ENCODE peak calls at places on chromosomes 7 and 10, in eight cellular contexts. P, T, L, I, J, W, X and E are unnamed samples.

GRCh38 chr10:12937527-12937926 is 64.0 kb downstream of the CCDC3 start:
- DNase-seq in T (no peak), W (no peak), P (no peak), I (no peak), X (no peak), J (no peak), L (peak), E (no peak)

GRCh38 chr7:43569424-43569823 is 13.5 kb upstream of the STK17A start:
- DNase-seq in I (no peak), L (peak), W (no peak), J (no peak), T (no peak), P (no peak), X (peak), E (no peak)

GRCh38 chr10:14581553-14581952 is 193.1 kb downstream of the FAM107B start:
- DNase-seq in J (no peak), W (no peak), P (no peak), L (no peak), I (no peak), X (no peak), T (no peak), E (no peak)

GRCh38 chr7:120456699-120457098 is 183.7 kb downstream of the KCND2 start:
- DNase-seq in T (no peak), I (no peak), L (no peak), J (no peak), X (no peak), P (no peak), W (no peak), E (no peak)

GRCh38 chr10:501596-501995 is 187.9 kb downstream of the DIP2C start:
- DNase-seq in W (no peak), J (no peak), X (no peak), P (no peak), L (peak), T (no peak), I (no peak), E (no peak)

GRCh38 chr7:3075441-3075840 is 31.8 kb upstream of the CARD11 start:
- DNase-seq in W (no peak), T (no peak), J (no peak), I (no peak), L (no peak), X (no peak), P (no peak), E (no peak)

GRCh38 chr10:93235686-93236085 is 162.0 kb downstream of the CYP26A1 start:
- DNase-seq in L (no peak), P (no peak), W (no peak), J (no peak), T (no peak), I (no peak), X (no peak), E (no peak)

GRCh38 chr10:95447733-95448132 is 113.4 kb downstream of the SORBS1 start:
- DNase-seq in I (no peak), J (peak), W (no peak), T (no peak), X (no peak), P (no peak), L (no peak), E (no peak)

GRCh38 chr7:74479961-74480829 is 26.5 kb downstream of the GTF2IRD1 start:
- DNase-seq in P (peak), T (no peak), I (no peak), L (peak), J (no peak), W (no peak), X (peak), E (no peak)

GRCh38 chr7:127619681-127620405 is 1.9 kb upstream of the PAX4 start:
- DNase-seq in L (no peak), I (peak), T (no peak), X (no peak), J (no peak), P (no peak), W (no peak), E (no peak)

GRCh38 chr10:97025613-97026242 is 160.0 kb downstream of the SLIT1 start:
- DNase-seq in J (peak), W (no peak), I (peak), P (no peak), X (peak), T (peak), L (peak), E (peak)

GRCh38 chr7:29485376-29486190 is 78.1 kb upstream of the PRR15 start:
- DNase-seq in P (no peak), X (no peak), T (no peak), L (no peak), I (peak), J (no peak), W (no peak), E (no peak)

GRCh38 chr10:33609546-33609945 is 275.1 kb upstream of the NRP1 start:
- DNase-seq in W (no peak), J (no peak), I (no peak), X (no peak), P (no peak), T (no peak), L (peak), E (no peak)

GRCh38 chr7:54802114-54802513 is 43.1 kb upstream of the SEC61G start:
- DNase-seq in P (no peak), L (no peak), W (no peak), T (no peak), X (no peak), J (no peak), I (no peak), E (no peak)

GRCh38 chr7:45689011-45689796 is 115.0 kb downstream of the ADCY1 start:
- DNase-seq in X (no peak), J (no peak), L (peak), T (no peak), P (no peak), W (no peak), I (no peak), E (no peak)

GRCh38 chr10:86043236-86043635 is 323.4 kb downstream of the GRID1 start:
- DNase-seq in J (no peak), P (no peak), X (no peak), T (no peak), I (no peak), W (no peak), L (no peak), E (no peak)

GRCh38 chr7:116863168-116863670 is 832 bp downstream of the CAPZA2 start:
- DNase-seq in T (peak), I (peak), X (peak), W (no peak), L (peak), J (peak), P (no peak), E (peak)

GRCh38 chr10:124719213-124719851 is 24.8 kb downstream of the FAM53B start:
- DNase-seq in J (peak), L (peak), X (peak), W (peak), P (no peak), I (no peak), T (no peak), E (peak)

GRCh38 chr10:12499587-12499986 is 150.2 kb downstream of the CAMK1D start:
- DNase-seq in J (no peak), L (no peak), T (no peak), W (no peak), X (no peak), P (no peak), I (no peak), E (no peak)